ENCODE peak calls at places on chromosome 7, in five cellular contexts. J is GF-D8; O is CD8-positive, alpha-beta T cell; W is stimulated activated CD4-positive, alpha-beta T cell treated with anti-CD3 and anti-CD28 coated beads, Interleukin-12 subunit alpha, Interleukin-12 subunit beta, amount 100 ng/mL, for 4 hours; G is NCI-H187. B is an unnamed sample.
A peak's percentile ranks its signal among the peaks of the same experiment; 100 is the strongest.

GRCh38 chr7:108421720-108422331 is 34.4 kb downstream of the NRCAM start:
- DNase-seq in O (no peak), W (no peak), G (no peak), J (no peak), B (no peak)

GRCh38 chr7:26865094-26865388 is 651 bp upstream of the SKAP2 start:
- DNase-seq in O (no peak), J (no peak), G (no peak), W (no peak), B (no peak)

GRCh38 chr7:130231792-130232191 is 24.1 kb downstream of the SSMEM1 start:
- DNase-seq in O (no peak), G (no peak), W (no peak), J (no peak), B (no peak)

GRCh38 chr7:54964136-54964535 is 54.7 kb upstream of the EGFR start:
- DNase-seq in G (no peak), O (no peak), W (no peak), J (no peak), B (no peak)

GRCh38 chr7:27141591-27142561 is 1.6 kb downstream of the HOXA5 start:
- DNase-seq in W (no peak), J (no peak), O (no peak), G (no peak), B (no peak)

GRCh38 chr7:134589491-134589941 is 40.6 kb downstream of the AKR1B15 start:
- DNase-seq in O (no peak), G (no peak), W (no peak), J (no peak), B (no peak)

GRCh38 chr7:19117081-19117869 is at the start of gene TWIST1:
- DNase-seq in O (no peak), W (no peak), J (no peak), G (no peak), B (no peak)

GRCh38 chr7:80478683-80479082 is 33.2 kb downstream of the GNAT3 start:
- DNase-seq in J (no peak), G (no peak), O (no peak), W (no peak), B (no peak)

GRCh38 chr7:111642373-111642772 is 80.1 kb upstream of the IMMP2L start:
- DNase-seq in G (no peak), W (no peak), O (no peak), J (peak; percentile 6), B (no peak)

GRCh38 chr7:132386249-132386681 is 190.0 kb downstream of the PLXNA4 start:
- DNase-seq in W (no peak), J (no peak), G (no peak), O (no peak), B (no peak)

GRCh38 chr7:151062399-151063211 is 3.2 kb downstream of the SLC4A2 start:
- DNase-seq in J (no peak), W (no peak), O (no peak), G (no peak), B (no peak)

GRCh38 chr7:44824894-44825526 is 22.9 kb downstream of the H2AZ2 start:
- DNase-seq in O (no peak), W (no peak), J (peak; percentile 69), G (no peak), B (no peak)

GRCh38 chr7:133859871-133860427 is 267.2 kb upstream of the LRGUK start:
- DNase-seq in G (peak; percentile 62), W (no peak), O (no peak), J (no peak), B (no peak)

GRCh38 chr7:79290841-79291497 is 162.5 kb downstream of the MAGI2 start:
- DNase-seq in W (no peak), J (no peak), O (no peak), G (no peak), B (no peak)

GRCh38 chr7:82413237-82413636 is 30.3 kb downstream of the CACNA2D1 start:
- DNase-seq in J (no peak), G (peak; percentile 88), O (no peak), W (no peak), B (no peak)

GRCh38 chr7:40419832-40420231 is 285.0 kb downstream of the SUGCT start:
- DNase-seq in G (no peak), J (peak; percentile 76), O (no peak), W (no peak), B (no peak)

GRCh38 chr7:37915438-37915837 is 1.2 kb downstream of the SFRP4 start:
- DNase-seq in G (no peak), W (no peak), J (no peak), O (no peak), B (no peak)

GRCh38 chr7:2097492-2097891 is 135.3 kb downstream of the MAD1L1 start:
- DNase-seq in W (no peak), G (no peak), J (no peak), O (no peak), B (no peak)

GRCh38 chr7:6640246-6640721 is 3.2 kb downstream of the ZNF316 start:
- DNase-seq in G (no peak), J (no peak), W (peak; percentile 37), O (no peak), B (no peak)